ENCODE peak calls at places on chromosomes 7 and 10, in five cellular contexts. L, R, I, K and V are unnamed samples.

GRCh38 chr7:149800169-149800555 is 26.8 kb upstream of the ZNF467 start:
- DNase-seq in L (no peak), R (no peak), I (no peak), K (no peak), V (no peak)

GRCh38 chr7:102908676-102909075 is 4.1 kb upstream of the LRRC17 start:
- DNase-seq in L (no peak), R (no peak), I (no peak), K (no peak), V (no peak)

GRCh38 chr10:97714401-97715258 is 1.1 kb downstream of the MARVELD1 start:
- DNase-seq in L (peak; percentile 81), R (peak; percentile 38), I (no peak), K (peak; percentile 69), V (peak; percentile 25)

GRCh38 chr10:107771066-107771465 is 606.6 kb upstream of the SORCS1 start:
- DNase-seq in L (no peak), R (no peak), I (no peak), K (no peak), V (no peak)

GRCh38 chr7:29917583-29917982 is 72.0 kb downstream of the SCRN1 start:
- DNase-seq in L (no peak), R (no peak), I (no peak), K (no peak), V (no peak)

GRCh38 chr10:70594161-70594560 is 8.4 kb downstream of the PRF1 start:
- DNase-seq in L (peak; percentile 11), R (no peak), I (no peak), K (no peak), V (no peak)

GRCh38 chr10:28157379-28157778 is 145.5 kb downstream of the MPP7 start:
- DNase-seq in L (no peak), R (no peak), I (no peak), K (no peak), V (no peak)

GRCh38 chr10:129717816-129718547 is 246.1 kb downstream of the EBF3 start:
- DNase-seq in L (no peak), R (no peak), I (no peak), K (no peak), V (no peak)

GRCh38 chr10:30591249-30591670 is 38.3 kb downstream of the LYZL2 start:
- DNase-seq in L (peak; percentile 56), R (no peak), I (no peak), K (peak; percentile 54), V (peak; percentile 33)

GRCh38 chr10:68992721-68993440 is 4.3 kb downstream of the KIFBP start:
- DNase-seq in L (no peak), R (peak; percentile 40), I (no peak), K (no peak), V (no peak)

GRCh38 chr10:35040761-35041501 is 49.2 kb downstream of the CUL2 start:
- DNase-seq in L (no peak), R (no peak), I (no peak), K (no peak), V (no peak)

GRCh38 chr10:81524467-81524866 is 350.5 kb upstream of the NRG3 start:
- DNase-seq in L (no peak), R (no peak), I (no peak), K (no peak), V (no peak)

GRCh38 chr10:16965740-16966447 is 148.7 kb upstream of the RSU1 start:
- DNase-seq in L (no peak), R (no peak), I (no peak), K (no peak), V (no peak)

GRCh38 chr10:30433286-30433778 is 652 bp upstream of the MAP3K8 start:
- DNase-seq in L (peak; percentile 83), R (peak; percentile 80), I (peak; percentile 80), K (peak; percentile 80), V (peak; percentile 63)

GRCh38 chr10:60206735-60207134 is 182.9 kb downstream of the ANK3 start:
- DNase-seq in L (peak; percentile 69), R (no peak), I (no peak), K (no peak), V (no peak)

GRCh38 chr10:17836917-17837316 is 27.8 kb downstream of the MRC1 start:
- DNase-seq in L (peak; percentile 43), R (peak; percentile 61), I (no peak), K (peak; percentile 6), V (peak; percentile 11)

GRCh38 chr7:41796331-41796730 is 93.4 kb upstream of the INHBA start:
- DNase-seq in L (no peak), R (no peak), I (no peak), K (no peak), V (no peak)

GRCh38 chr7:55690-56248 is 136.6 kb upstream of the FAM20C start:
- DNase-seq in L (no peak), R (no peak), I (no peak), K (no peak), V (no peak)

GRCh38 chr10:58282615-58283014 is 13.7 kb downstream of the CISD1 start:
- DNase-seq in L (no peak), R (no peak), I (peak; percentile 59), K (no peak), V (no peak)

GRCh38 chr7:20541615-20542349 is 73.7 kb upstream of the ABCB5 start:
- DNase-seq in L (no peak), R (no peak), I (peak; percentile 46), K (no peak), V (no peak)

GRCh38 chr7:125030756-125031387 is 101.2 kb upstream of the POT1 start:
- DNase-seq in L (no peak), R (no peak), I (no peak), K (no peak), V (no peak)

GRCh38 chr10:103578782-103579382 is 85.4 kb downstream of the NEURL1 start:
- DNase-seq in L (peak; percentile 80), R (peak; percentile 69), I (no peak), K (no peak), V (no peak)

GRCh38 chr10:27072436-27073114 is 27.7 kb downstream of the ANKRD26 start:
- DNase-seq in L (no peak), R (no peak), I (no peak), K (no peak), V (no peak)

GRCh38 chr7:157482517-157483120 is 145.8 kb downstream of the DNAJB6 start:
- DNase-seq in L (no peak), R (no peak), I (no peak), K (no peak), V (no peak)

GRCh38 chr7:908159-908918 is 32.0 kb downstream of the GET4 start:
- DNase-seq in L (no peak), R (no peak), I (no peak), K (no peak), V (no peak)

GRCh38 chr10:13632879-13633437 is 46.2 kb downstream of the PRPF18 start:
- DNase-seq in L (no peak), R (no peak), I (no peak), K (no peak), V (no peak)

GRCh38 chr10:100728928-100729876 is 16.2 kb upstream of the PAX2 start:
- DNase-seq in L (peak; percentile 31), R (peak; percentile 32), I (no peak), K (peak; percentile 81), V (no peak)

GRCh38 chr7:100893910-100894763 is 1.6 kb downstream of the ACHE start:
- DNase-seq in L (no peak), R (no peak), I (no peak), K (no peak), V (no peak)

GRCh38 chr10:110007171-110007700 is 548 bp upstream of the ADD3 start:
- DNase-seq in L (peak; percentile 68), R (no peak), I (no peak), K (no peak), V (no peak)

GRCh38 chr10:84224411-84225028 is 824 bp downstream of the LRIT2 start:
- DNase-seq in L (no peak), R (no peak), I (no peak), K (peak; percentile 79), V (peak; percentile 61)

GRCh38 chr10:94524146-94524545 is 21.4 kb upstream of the HELLS start:
- DNase-seq in L (no peak), R (no peak), I (no peak), K (no peak), V (no peak)

GRCh38 chr7:28808786-28809533 is 149.2 kb downstream of the TRIL start:
- DNase-seq in L (peak; percentile 36), R (no peak), I (no peak), K (no peak), V (no peak)

GRCh38 chr7:1387261-1387660 is 72.0 kb downstream of the MICALL2 start:
- DNase-seq in L (no peak), R (no peak), I (no peak), K (no peak), V (no peak)

GRCh38 chr10:17673517-17674051 is 29.6 kb downstream of the STAM start:
- DNase-seq in L (no peak), R (no peak), I (no peak), K (no peak), V (no peak)

GRCh38 chr7:151856098-151856497 is 20.8 kb downstream of the PRKAG2 start:
- DNase-seq in L (no peak), R (no peak), I (no peak), K (no peak), V (no peak)
- TF ChIP-seq CTCF in L (no peak), R (no peak), I (no peak), K (no peak), V (peak; percentile 43)

GRCh38 chr10:55287346-55287745 is 486.3 kb upstream of the PCDH15 start:
- DNase-seq in L (no peak), R (no peak), I (no peak), K (no peak), V (no peak)
- TF ChIP-seq CTCF in L (no peak), R (no peak), I (no peak), K (no peak), V (no peak)

GRCh38 chr7:66015440-66016130 is 33.6 kb upstream of the GUSB start:
- DNase-seq in L (peak; percentile 22), R (no peak), I (no peak), K (no peak), V (no peak)

GRCh38 chr7:66016131-66016461 is 34.1 kb upstream of the GUSB start:
- DNase-seq in L (no peak), R (no peak), I (no peak), K (no peak), V (no peak)

GRCh38 chr7:66013938-66014337 is 31.9 kb upstream of the GUSB start:
- DNase-seq in L (no peak), R (peak; percentile 62), I (no peak), K (no peak), V (no peak)
- TF ChIP-seq CTCF in L (no peak), R (no peak), I (peak; percentile 49), K (no peak), V (peak; percentile 35)

DNA sequence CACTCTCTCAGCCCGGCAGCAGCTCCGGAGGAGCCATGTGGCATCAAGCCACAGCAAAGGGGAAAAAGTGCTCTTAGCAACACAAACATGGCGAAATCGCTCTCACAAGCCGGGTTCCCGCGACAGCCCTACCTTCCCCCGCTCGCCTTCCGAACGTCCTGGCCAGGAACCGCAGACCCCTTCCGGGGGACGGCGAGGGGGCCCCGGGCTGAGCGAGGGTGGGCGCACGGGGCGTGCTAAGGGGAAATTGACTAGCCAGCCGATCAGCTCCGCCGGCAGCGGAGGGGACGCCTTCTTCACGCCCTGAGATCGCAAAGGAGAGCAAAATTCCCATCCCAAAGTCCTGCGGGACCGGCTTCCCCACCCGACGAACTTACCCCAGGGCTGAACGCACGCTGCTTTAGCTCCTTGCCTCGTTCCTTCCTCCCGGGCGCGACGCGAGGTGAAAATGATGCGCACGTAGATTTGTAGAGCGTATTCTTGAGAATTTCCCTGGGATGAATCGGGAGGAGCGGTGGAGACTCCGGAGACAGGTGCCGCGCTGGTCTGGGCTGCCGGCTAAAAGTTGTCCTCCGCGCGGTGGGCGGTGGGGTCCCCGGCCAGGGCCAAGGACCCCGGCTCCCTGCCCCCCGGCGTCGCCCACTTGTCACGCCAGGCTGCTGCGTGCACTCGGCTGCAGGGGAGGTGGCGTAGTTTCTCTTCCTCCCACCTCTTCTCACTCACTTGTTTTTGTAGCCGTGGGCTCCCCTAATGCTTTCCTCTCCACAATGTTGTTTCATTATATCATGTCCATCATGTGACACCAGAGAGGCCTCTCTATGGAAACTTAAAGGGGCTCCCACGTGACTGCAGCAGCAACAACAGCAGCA is 220.1 kb upstream of the MKLN1 start:
- DNase-seq in L (peak; percentile 80), R (peak; percentile 69), I (peak; percentile 79), K (peak; percentile 50), V (peak; percentile 12)
- TF ChIP-seq CTCF in L (no peak), R (no peak), I (peak; percentile 25), K (no peak), V (no peak)